ENCODE peak calls at places on chromosomes 13 and 19, in five cellular contexts. E is psoas muscle, M is AG10803, K is lower leg skin, C is esophagus muscularis mucosa. X is an unnamed sample.

GRCh38 chr19:6394831-6395230 is 1.9 kb upstream of the GTF2F1 start:
- DNase-seq in M (no peak), C (no peak), E (no peak), K (no peak), X (no peak)

GRCh38 chr13:104206450-104207044 is 1140.3 kb upstream of the SLC10A2 start:
- DNase-seq in C (no peak), M (no peak), E (no peak), K (no peak), X (no peak)

GRCh38 chr13:58619396-58620113 is 988.0 kb downstream of the PCDH17 start:
- DNase-seq in M (no peak), K (no peak), E (no peak), C (no peak), X (no peak)

GRCh38 chr13:113187263-113187669 is 21.2 kb downstream of the PCID2 start:
- DNase-seq in M (peak; percentile 99), C (no peak), E (peak; percentile 94), K (peak; percentile 97), X (peak; percentile 100)

GRCh38 chr19:55406869-55407624 is 541 bp downstream of the UBE2S start:
- DNase-seq in M (peak; percentile 34), E (peak; percentile 38), K (peak; percentile 88), C (no peak), X (peak; percentile 33)

GRCh38 chr19:15114153-15114540 is 6.9 kb downstream of the SYDE1 start:
- DNase-seq in C (no peak), E (no peak), K (no peak), M (peak; percentile 47), X (peak; percentile 67)

GRCh38 chr13:93547886-93548285 is 321.3 kb downstream of the GPC6 start:
- DNase-seq in K (no peak), E (no peak), C (no peak), M (no peak), X (no peak)

GRCh38 chr19:19464339-19465098 is 50.8 kb downstream of the TSSK6 start:
- DNase-seq in C (no peak), M (peak; percentile 56), K (no peak), E (peak; percentile 34), X (peak; percentile 76)

GRCh38 chr19:51689751-51690358 is 3.3 kb upstream of the SPACA6 start:
- DNase-seq in K (peak; percentile 87), E (peak; percentile 66), M (peak; percentile 35), C (peak; percentile 90), X (peak; percentile 31)

GRCh38 chr13:60012503-60012902 is 151.2 kb downstream of the DIAPH3 start:
- DNase-seq in E (no peak), M (no peak), K (no peak), C (no peak), X (no peak)

GRCh38 chr19:11337080-11337479 is 2.4 kb downstream of the RAB3D start:
- DNase-seq in K (no peak), M (no peak), E (no peak), C (no peak), X (no peak)

DNA sequence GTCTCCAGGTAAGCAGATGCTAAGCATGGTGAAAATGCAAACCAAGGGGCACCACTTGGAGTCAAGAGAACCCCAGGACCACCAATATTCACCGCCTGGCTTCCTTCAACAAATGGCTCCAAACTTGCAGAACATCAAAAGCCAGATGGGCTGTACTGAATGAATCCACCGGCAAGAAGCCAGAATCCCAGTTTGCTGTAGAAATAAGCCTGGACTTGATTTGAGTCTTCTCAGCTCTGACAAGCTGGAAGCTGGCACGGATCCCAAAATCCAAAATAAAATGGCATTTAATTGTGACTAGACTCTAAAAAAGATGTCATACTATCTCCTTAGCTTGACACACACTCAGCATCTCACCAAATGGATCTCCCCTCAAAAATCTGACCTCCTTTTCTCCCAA is 11.9 kb downstream of the EFNB2 start:
- DNase-seq in M (peak; percentile 56), C (no peak), K (no peak), E (no peak), X (peak; percentile 30)
- H3K4me3 ChIP-seq in M (no peak overlapping the region), C (no peak overlapping the region), K (no peak overlapping the region), E (no peak overlapping the region), X (no peak overlapping the region)

DNA sequence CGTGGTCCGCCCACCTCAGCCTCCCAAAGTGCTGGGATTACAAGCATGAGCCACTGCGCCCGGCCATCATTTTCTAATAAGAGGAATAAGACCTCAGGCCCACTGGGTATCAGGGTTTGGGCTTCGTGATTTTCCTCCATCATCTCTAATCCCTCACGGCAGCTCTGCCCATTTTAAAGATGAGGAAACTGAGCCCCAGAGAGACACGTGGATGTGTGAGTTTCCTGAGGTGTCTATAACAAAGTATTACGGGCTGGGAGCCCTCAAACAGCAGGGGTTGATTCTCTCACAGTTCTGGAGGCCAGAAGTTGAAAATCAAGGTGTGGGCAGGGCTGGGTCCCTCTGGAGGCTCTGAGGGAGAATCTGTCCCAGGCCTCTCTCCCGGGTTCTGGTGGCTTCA is 33.7 kb downstream of the MYO9B start:
- DNase-seq in M (no peak), E (no peak), C (no peak), K (no peak), X (no peak)
- H3K4me3 ChIP-seq in M (no peak overlapping the region), E (no peak overlapping the region), C (no peak overlapping the region), K (no peak overlapping the region), X (no peak overlapping the region)

DNA sequence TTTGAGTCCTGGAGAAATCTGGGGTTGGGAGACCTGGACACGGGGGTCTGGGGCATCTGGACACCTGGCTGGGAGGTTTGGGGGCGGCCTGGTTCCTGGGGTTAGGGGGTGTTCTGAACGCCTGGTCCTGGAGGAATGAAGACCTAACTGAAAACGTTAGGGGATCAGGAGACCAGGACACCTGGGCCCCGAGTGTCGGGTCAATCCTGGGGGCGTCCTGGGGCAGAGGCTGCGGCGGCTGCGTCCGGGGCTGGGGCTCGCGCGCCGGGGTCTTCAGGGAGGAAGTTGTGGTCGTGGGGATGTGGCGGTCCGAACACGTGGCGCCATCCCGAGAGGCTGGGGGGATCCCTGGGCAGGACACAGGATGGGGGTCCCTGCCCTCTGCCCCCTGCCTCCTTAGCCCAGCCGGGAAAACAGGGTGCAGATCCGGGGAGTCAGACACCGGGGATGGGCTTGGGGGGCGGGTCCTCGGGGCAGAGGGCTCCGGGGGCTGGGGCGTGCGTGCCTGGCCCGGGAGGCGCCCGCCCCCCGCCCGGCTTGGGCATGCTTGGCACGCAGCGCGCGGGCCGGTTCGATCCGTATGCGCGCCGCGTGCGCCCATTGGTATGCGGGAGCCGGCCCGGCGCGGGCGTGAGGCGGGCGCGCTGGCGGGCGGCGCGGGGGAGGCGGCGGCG is 632 bp downstream of the NPAS1 start:
- DNase-seq in K (no peak), E (no peak), C (no peak), M (no peak), X (no peak)
- H3K4me3 ChIP-seq in K (no peak overlapping the region), E (peak overlapping the region; percentile 44), C (peak overlapping the region; percentile 25), M (peak overlapping the region; percentile 57), X (peak overlapping the region; percentile 48)

DNA sequence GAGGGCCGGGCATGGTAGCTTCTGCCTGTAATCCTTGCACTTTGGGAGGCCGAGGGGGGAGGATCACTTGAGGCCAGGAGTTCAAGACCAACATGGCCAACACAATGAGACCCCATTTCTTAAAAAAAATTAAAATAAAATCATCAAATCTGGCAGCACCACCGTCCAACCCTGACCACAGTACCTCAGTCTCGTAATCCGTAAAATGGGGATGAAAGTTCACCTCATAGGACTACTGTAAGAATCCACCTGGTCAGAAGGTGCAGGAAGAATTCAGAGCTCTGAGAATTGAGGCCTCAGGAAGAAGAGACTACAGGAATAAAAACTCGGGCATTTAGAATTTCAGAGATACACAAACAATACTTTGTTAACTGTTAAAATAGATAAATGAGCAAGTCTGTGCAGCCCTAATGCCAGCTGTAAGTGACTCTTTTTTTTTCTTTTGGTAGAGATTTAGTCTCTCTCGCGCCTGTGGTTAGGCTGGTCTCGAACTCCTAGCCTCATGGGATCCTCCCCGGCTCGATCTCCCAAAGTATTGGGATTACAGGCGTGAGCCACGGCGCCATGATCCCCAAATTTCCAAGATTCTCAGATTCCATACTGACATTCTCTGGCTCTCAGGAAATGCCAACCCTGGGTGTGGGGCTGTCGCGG is 2.9 kb downstream of the PPP1R13L start:
- DNase-seq in E (no peak), K (no peak), M (no peak), C (no peak), X (no peak)
- H3K4me3 ChIP-seq in E (no peak overlapping the region), K (no peak overlapping the region), M (no peak overlapping the region), C (no peak overlapping the region), X (no peak overlapping the region)

GRCh38 chr13:44142911-44143665 is 230.5 kb upstream of the SERP2 start:
- DNase-seq in M (no peak), K (no peak), C (no peak), E (no peak), X (peak; percentile 33)
- H3K4me3 ChIP-seq in M (no peak overlapping the region), K (no peak overlapping the region), C (peak overlapping the region; percentile 60), E (peak overlapping the region; percentile 73), X (no peak overlapping the region)

DNA sequence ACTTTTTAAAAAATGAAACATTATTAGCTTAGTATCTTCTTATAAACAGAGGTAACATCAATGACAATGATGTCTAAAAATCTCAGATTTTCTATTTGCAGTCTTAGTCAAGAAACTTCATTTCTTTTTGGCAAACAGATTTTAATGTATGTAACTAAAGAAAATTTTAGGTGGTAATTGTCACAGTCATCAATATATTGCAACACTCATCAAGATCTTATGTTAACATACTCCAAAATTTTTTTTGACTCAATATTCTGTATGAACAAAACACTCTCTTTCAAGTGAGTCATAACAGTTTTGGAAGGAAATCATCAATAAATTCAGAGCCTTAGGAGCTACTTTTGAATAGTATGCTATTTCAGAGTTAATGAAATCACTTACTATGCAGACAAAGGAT is 1507.6 kb downstream of the SLITRK1 start:
- DNase-seq in M (no peak), E (no peak), K (no peak), C (no peak), X (no peak)
- H3K4me3 ChIP-seq in M (no peak overlapping the region), E (no peak overlapping the region), K (no peak overlapping the region), C (no peak overlapping the region), X (no peak overlapping the region)

GRCh38 chr19:12841094-12841493 is 2.8 kb downstream of the MAST1 start:
- DNase-seq in E (peak; percentile 53), M (no peak), C (no peak), K (no peak), X (peak; percentile 22)
- H3K4me3 ChIP-seq in E (peak overlapping the region; percentile 42), M (peak overlapping the region; percentile 34), C (no peak overlapping the region), K (peak overlapping the region; percentile 16), X (peak overlapping the region; percentile 45)

DNA sequence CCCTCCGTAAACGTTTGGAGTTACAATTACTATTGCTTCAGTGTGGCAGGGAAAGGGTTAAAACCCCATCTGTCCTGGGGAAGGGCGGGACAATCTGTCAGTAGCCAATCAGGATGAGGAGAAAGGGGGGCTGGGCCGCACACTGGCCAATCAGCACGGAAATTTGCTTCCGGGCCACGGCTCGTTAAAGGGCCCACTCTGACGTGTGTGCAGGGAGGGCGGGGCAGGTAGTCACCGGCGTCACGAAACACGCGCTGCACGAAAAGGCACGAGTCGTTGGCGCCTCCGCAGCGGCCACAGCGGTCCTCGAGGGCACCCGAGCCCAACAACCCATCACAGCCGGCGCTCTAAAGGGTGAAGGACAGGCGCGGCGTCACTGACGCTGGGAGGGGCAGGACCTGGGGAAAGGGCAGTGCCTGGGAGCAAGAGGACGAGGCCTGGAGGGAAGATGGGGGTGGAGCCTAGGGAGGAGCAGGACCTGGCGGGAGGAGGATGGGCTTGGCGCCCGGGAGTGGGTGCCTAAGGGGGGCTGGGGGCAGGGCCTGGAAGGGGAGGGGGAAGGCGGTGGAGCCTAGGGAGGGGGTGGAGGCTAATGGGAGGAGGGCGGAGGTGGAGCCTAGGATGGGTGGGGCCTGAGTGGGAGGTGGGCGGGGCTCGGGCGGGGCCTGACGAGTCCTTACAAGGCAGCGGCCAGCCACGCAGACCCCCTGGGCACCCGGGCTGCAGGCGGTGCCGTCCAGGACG is 4.9 kb downstream of the ADAMTSL5 start:
- DNase-seq in K (peak; percentile 98), E (peak; percentile 94), C (peak; percentile 98), M (peak; percentile 94), X (peak; percentile 96)
- H3K4me3 ChIP-seq in K (no peak overlapping the region), E (peak overlapping the region; percentile 64), C (peak overlapping the region; percentile 51), M (peak overlapping the region; percentile 64), X (peak overlapping the region; percentile 64)